ENCODE peak calls at places on chromosomes 2 and 18, in six cellular contexts. Z, A, I, F, G and X are unnamed samples. For H3K9me3, the result is how much of the 10 kb centered on the place peaks cover.

GRCh38 chr2:208256192-208256782 is 1.4 kb upstream of the IDH1 start:
- DNase-seq in Z (no peak), A (peak), I (no peak), F (no peak), G (peak), X (peak)

GRCh38 chr18:8469793-8470192 is 139.4 kb upstream of the RAB12 start:
- DNase-seq in Z (no peak), A (no peak), I (no peak), F (no peak), G (no peak), X (peak)

GRCh38 chr2:37454851-37455762 is 110.7 kb downstream of the QPCT start:
- DNase-seq in Z (no peak), A (no peak), I (no peak), F (peak), G (no peak), X (peak)

GRCh38 chr2:39359453-39360038 is 77.5 kb downstream of the MAP4K3 start:
- DNase-seq in Z (no peak), A (no peak), I (no peak), F (peak), G (no peak), X (no peak)

GRCh38 chr18:35095983-35096676 is 54.9 kb downstream of the MAPRE2 start:
- DNase-seq in Z (no peak), A (no peak), I (no peak), F (no peak), G (no peak), X (no peak)

GRCh38 chr2:157194844-157195243 is 62.7 kb upstream of the GALNT5 start:
- DNase-seq in Z (no peak), A (no peak), I (no peak), F (no peak), G (no peak), X (no peak)

GRCh38 chr2:144348846-144349245 is 171.1 kb downstream of the ZEB2 start:
- DNase-seq in Z (no peak), A (no peak), I (no peak), F (no peak), G (no peak), X (peak)

GRCh38 chr2:118668431-118669424 is 178.7 kb downstream of the EN1 start:
- DNase-seq in Z (no peak), A (no peak), I (no peak), F (no peak), G (peak), X (peak)

GRCh38 chr18:73461038-73461779 is 593.4 kb upstream of the NETO1 start:
- DNase-seq in Z (no peak), A (no peak), I (no peak), F (no peak), G (peak), X (no peak)

GRCh38 chr2:10305715-10306114 is 3.0 kb downstream of the HPCAL1 start:
- DNase-seq in Z (peak), A (peak), I (peak), F (no peak), G (peak), X (no peak)

GRCh38 chr18:67347499-67347898 is 169.0 kb downstream of the DSEL start:
- DNase-seq in Z (no peak), A (no peak), I (no peak), F (no peak), G (no peak), X (no peak)

GRCh38 chr2:34652636-34653035 is 1053.5 kb upstream of the FAM98A start:
- DNase-seq in Z (no peak), A (no peak), I (no peak), F (no peak), G (peak), X (peak)

GRCh38 chr2:162840598-162841246 is 2.2 kb upstream of the KCNH7 start:
- DNase-seq in Z (peak), A (peak), I (peak), F (peak), G (peak), X (peak)

GRCh38 chr2:230472619-230473018 is 56.6 kb downstream of the SP100 start:
- DNase-seq in Z (no peak), A (no peak), I (no peak), F (no peak), G (peak), X (no peak)

GRCh38 chr18:456361-456821 is 44.1 kb downstream of the COLEC12 start:
- DNase-seq in Z (no peak), A (peak), I (no peak), F (peak), G (peak), X (no peak)

GRCh38 chr2:106572541-106573148 is 85.5 kb downstream of the CD8B2 start:
- DNase-seq in Z (no peak), A (no peak), I (peak), F (no peak), G (peak), X (no peak)

GRCh38 chr2:240226672-240227537 is 86.4 kb upstream of the OTOS start:
- DNase-seq in Z (peak), A (peak), I (peak), F (no peak), G (no peak), X (no peak)

GRCh38 chr2:237217995-237218621 is 132.4 kb downstream of the COPS8 start:
- DNase-seq in Z (no peak), A (no peak), I (peak), F (no peak), G (no peak), X (no peak)

GRCh38 chr2:238022594-238023157 is 38.1 kb upstream of the SCLY start:
- DNase-seq in Z (no peak), A (no peak), I (no peak), F (no peak), G (no peak), X (no peak)

GRCh38 chr2:43129676-43130547 is 96.5 kb downstream of the ZFP36L2 start:
- DNase-seq in Z (peak), A (no peak), I (no peak), F (peak), G (no peak), X (peak)

GRCh38 chr2:220660277-220661155 is 911.6 kb downstream of the EPHA4 start:
- DNase-seq in Z (no peak), A (no peak), I (no peak), F (no peak), G (peak), X (no peak)

GRCh38 chr2:424306-425172 is 136.6 kb upstream of the ALKAL2 start:
- DNase-seq in Z (no peak), A (no peak), I (no peak), F (no peak), G (no peak), X (no peak)

GRCh38 chr18:77119851-77120491 is 12.6 kb downstream of the MBP start:
- DNase-seq in Z (no peak), A (no peak), I (no peak), F (no peak), G (no peak), X (no peak)

GRCh38 chr2:210558708-210559107 is 2.3 kb downstream of the CPS1 start:
- DNase-seq in Z (no peak), A (no peak), I (no peak), F (no peak), G (no peak), X (peak)

GRCh38 chr2:232013701-232014353 is 52.3 kb downstream of the DIS3L2 start:
- DNase-seq in Z (no peak), A (no peak), I (no peak), F (no peak), G (peak), X (peak)

GRCh38 chr2:194223173-194223670 is 1433.8 kb upstream of the SLC39A10 start:
- DNase-seq in Z (no peak), A (no peak), I (no peak), F (no peak), G (no peak), X (peak)

GRCh38 chr2:127735537-127736399 is 34.5 kb downstream of the SFT2D3 start:
- DNase-seq in Z (no peak), A (no peak), I (no peak), F (no peak), G (no peak), X (no peak)

GRCh38 chr18:61001138-61001537 is 332.1 kb upstream of the CDH20 start:
- DNase-seq in Z (no peak), A (no peak), I (no peak), F (no peak), G (no peak), X (no peak)

GRCh38 chr2:168338292-168338691 is 90.9 kb upstream of the STK39 start:
- DNase-seq in Z (no peak), A (no peak), I (no peak), F (no peak), G (no peak), X (no peak)

GRCh38 chr18:46411862-46412690 is 244.9 kb downstream of the LOXHD1 start:
- DNase-seq in Z (no peak), A (peak), I (peak), F (peak), G (no peak), X (peak)

GRCh38 chr2:10757814-10758286 is 36.4 kb downstream of the ATP6V1C2 start:
- DNase-seq in Z (no peak), A (no peak), I (no peak), F (peak), G (no peak), X (no peak)

GRCh38 chr2:172103471-172104292 is 982 bp upstream of the DLX2 start:
- DNase-seq in Z (peak), A (peak), I (peak), F (peak), G (peak), X (peak)

GRCh38 chr18:21179590-21180220 is 62.3 kb upstream of the GREB1L start:
- DNase-seq in Z (peak), A (peak), I (peak), F (no peak), G (peak), X (peak)

GRCh38 chr2:201403904-201404303 is 46.8 kb upstream of the FLACC1 start:
- DNase-seq in Z (no peak), A (no peak), I (no peak), F (no peak), G (no peak), X (peak)

GRCh38 chr18:10303171-10303570 is 151.3 kb upstream of the APCDD1 start:
- DNase-seq in Z (no peak), A (no peak), I (no peak), F (no peak), G (no peak), X (no peak)

GRCh38 chr2:26685312-26685711 is 7.2 kb upstream of the KCNK3 start:
- DNase-seq in Z (no peak), A (peak), I (no peak), F (no peak), G (no peak), X (no peak)

DNA sequence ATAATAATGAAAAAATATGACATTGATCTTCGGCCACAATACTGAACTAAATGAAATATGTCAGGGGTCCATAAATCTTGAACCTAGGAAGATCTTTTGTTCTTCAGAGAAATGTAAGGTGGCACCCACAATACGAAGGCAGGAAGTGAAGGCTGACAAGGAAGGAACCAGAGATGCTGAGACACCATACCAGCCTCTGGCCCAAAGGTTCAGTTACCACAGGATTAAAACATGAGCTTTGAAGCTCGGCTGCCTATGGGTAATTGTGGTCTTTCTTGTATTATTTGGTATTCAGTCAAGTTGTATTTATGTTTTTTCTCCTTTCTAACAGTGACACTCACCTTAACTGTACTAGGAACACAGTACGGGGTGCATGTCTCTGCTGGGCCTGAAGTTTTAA is 448.8 kb upstream of the SETBP1 start:
- DNase-seq in Z (no peak), A (no peak), I (no peak), F (no peak), G (no peak), X (no peak)
- H3K9me3 ChIP-seq in Z (under half), A (under half), I (under half), F (under half), G (under half), X (under half)

GRCh38 chr2:179211355-179211754 is 53.3 kb downstream of the SESTD1 start:
- DNase-seq in Z (no peak), A (no peak), I (no peak), F (no peak), G (no peak), X (no peak)
- H3K9me3 ChIP-seq in Z (under half), A (under half), I (under half), F (under half), G (under half), X (under half)

GRCh38 chr18:48848641-48849143 is 102.1 kb downstream of the SMAD7 start:
- DNase-seq in Z (no peak), A (no peak), I (no peak), F (peak), G (no peak), X (no peak)
- H3K9me3 ChIP-seq in Z (under half), A (under half), I (under half), F (under half), G (under half), X (under half)

GRCh38 chr2:170715062-170715931 is at the start of gene SP5:
- DNase-seq in Z (peak), A (peak), I (peak), F (peak), G (peak), X (peak)
- H3K9me3 ChIP-seq in Z (under half), A (under half), I (under half), F (under half), G (under half), X (under half)